ENCODE peak calls at places on chromosomes 12 and 14, in ten cellular contexts. U is WTC11, E is tibial nerve, J is fibroblast of mammary gland, A is neural progenitor cell, Q is AG04449, H is mammary epithelial cell, C is GM12864, N is Calu3, L is mucosa of descending colon. X is an unnamed sample.

GRCh38 chr12:110921262-110921661 is 883 bp upstream of the MYL2 start:
- DNase-seq in U (no peak), N (no peak), L (no peak), Q (no peak), C (no peak), A (no peak), H (peak; percentile 19), J (peak; percentile 73), E (no peak), X (no peak)

GRCh38 chr12:19752712-19753111 is 313.4 kb downstream of the AEBP2 start:
- DNase-seq in J (peak; percentile 51), E (no peak), A (no peak), L (no peak), U (no peak), N (no peak), Q (no peak), H (no peak), C (no peak), X (no peak)

GRCh38 chr14:54278087-54278486 is 118.7 kb upstream of the CDKN3 start:
- DNase-seq in N (no peak), A (no peak), J (no peak), E (no peak), H (no peak), L (no peak), C (no peak), U (no peak), Q (no peak), X (no peak)

GRCh38 chr14:91911474-91912032 is 35.9 kb downstream of the FBLN5 start:
- DNase-seq in J (peak; percentile 52), U (peak; percentile 34), E (no peak), L (no peak), N (peak; percentile 52), C (peak; percentile 44), Q (no peak), A (peak; percentile 73), H (peak; percentile 35), X (peak; percentile 50)

GRCh38 chr14:101369194-101369915 is 191.9 kb upstream of the DIO3 start:
- DNase-seq in N (no peak), U (no peak), A (no peak), H (no peak), L (no peak), C (no peak), Q (no peak), J (no peak), E (no peak), X (no peak)

GRCh38 chr14:90778468-90779255 is 37.6 kb downstream of the TTC7B start:
- DNase-seq in Q (no peak), E (no peak), C (no peak), U (no peak), N (no peak), L (no peak), J (no peak), H (no peak), A (no peak), X (no peak)

GRCh38 chr14:81348086-81348485 is 52.0 kb downstream of the STON2 start:
- DNase-seq in E (no peak), L (no peak), N (no peak), H (no peak), A (no peak), C (no peak), U (no peak), Q (no peak), J (no peak), X (no peak)

GRCh38 chr12:66241061-66242043 is 52.3 kb downstream of the IRAK3 start:
- DNase-seq in C (no peak), L (no peak), N (no peak), E (no peak), A (no peak), U (no peak), Q (peak; percentile 40), J (peak; percentile 95), H (peak; percentile 61), X (no peak)

GRCh38 chr12:111768159-111768895 is 1.6 kb downstream of the ALDH2 start:
- DNase-seq in A (no peak), U (no peak), N (no peak), E (no peak), Q (no peak), H (no peak), C (no peak), J (no peak), L (no peak), X (no peak)

GRCh38 chr12:73935817-73936216 is 601.8 kb upstream of the ATXN7L3B start:
- DNase-seq in L (no peak), Q (no peak), U (no peak), C (no peak), A (peak; percentile 25), H (peak; percentile 2), E (no peak), N (peak; percentile 5), J (no peak), X (no peak)
- TF ChIP-seq CTCF in L (no peak), Q (no peak), U (no peak), C (no peak), A (peak; percentile 51), H (peak; percentile 63), E (no peak), N (peak; percentile 48), J (no peak), X (peak; percentile 9)

DNA sequence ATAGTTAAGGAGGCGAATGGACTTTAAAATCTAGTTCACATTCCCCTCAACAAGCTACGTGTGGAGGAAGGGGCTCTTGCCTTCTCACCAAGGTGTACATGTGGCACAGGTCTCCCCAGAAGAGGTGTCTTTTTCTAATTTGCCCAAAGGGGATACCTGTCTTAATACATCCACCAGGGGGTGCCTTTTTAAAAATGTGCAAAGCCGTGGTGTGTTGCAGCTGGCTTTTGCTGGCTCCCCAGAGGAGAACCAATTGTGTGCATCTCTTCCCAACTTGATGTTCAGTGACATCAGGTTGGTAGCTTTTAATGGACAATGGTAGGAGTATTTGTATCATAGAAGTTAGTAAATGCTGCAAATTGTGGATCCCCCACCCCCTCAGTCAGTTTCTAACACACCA is 33.8 kb downstream of the CREBL2 start:
- DNase-seq in N (peak; percentile 27), J (peak; percentile 52), L (no peak), Q (no peak), C (peak; percentile 59), H (no peak), A (peak; percentile 55), E (no peak), U (no peak), X (peak; percentile 48)
- TF ChIP-seq CTCF in N (peak; percentile 45), J (peak; percentile 54), L (no peak), Q (peak; percentile 11), C (peak; percentile 75), H (peak; percentile 27), A (peak; percentile 51), E (peak; percentile 21), U (peak; percentile 43), X (peak; percentile 56)

GRCh38 chr12:118448341-118448740 is 72.0 kb downstream of the SUDS3 start:
- DNase-seq in U (no peak), N (no peak), E (no peak), H (no peak), J (no peak), C (no peak), Q (no peak), L (no peak), A (no peak), X (no peak)

GRCh38 chr12:118447181-118447580 is 70.8 kb downstream of the SUDS3 start:
- DNase-seq in J (no peak), L (no peak), A (no peak), E (no peak), N (no peak), U (no peak), Q (no peak), H (no peak), C (no peak), X (no peak)

GRCh38 chr12:118446247-118446646 is 69.9 kb downstream of the SUDS3 start:
- DNase-seq in A (no peak), L (no peak), N (no peak), E (no peak), U (no peak), J (no peak), Q (no peak), C (no peak), H (no peak), X (no peak)
- TF ChIP-seq CTCF in A (peak; percentile 10), L (no peak), N (no peak), E (no peak), U (no peak), J (no peak), Q (no peak), C (peak; percentile 5), H (no peak), X (no peak)

DNA sequence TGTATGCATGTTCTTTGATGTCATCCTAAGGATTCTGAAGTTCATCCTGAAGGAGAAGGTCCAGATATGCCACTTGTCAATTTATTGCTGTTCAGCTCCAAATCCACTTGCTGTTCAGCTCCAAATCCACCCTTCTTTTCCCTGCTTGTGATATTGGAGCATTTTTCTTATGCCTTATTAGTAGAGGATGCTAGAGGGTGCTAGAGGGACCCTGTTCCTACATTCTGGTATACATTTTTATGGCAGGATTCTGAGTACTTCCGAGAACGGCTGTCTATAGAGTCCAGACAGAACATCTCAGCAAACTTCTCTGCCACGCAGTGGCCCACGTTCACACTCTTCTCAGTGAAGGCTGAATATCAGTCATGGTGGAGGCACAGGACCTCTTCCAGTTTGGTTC is 406.7 kb downstream of the NOVA1 start:
- DNase-seq in J (peak; percentile 60), A (no peak), L (no peak), C (no peak), U (no peak), Q (no peak), N (no peak), E (no peak), H (no peak), X (no peak)
- TF ChIP-seq CTCF in J (peak; percentile 47), A (peak; percentile 23), L (no peak), C (no peak), U (no peak), Q (no peak), N (no peak), E (no peak), H (no peak), X (no peak)

GRCh38 chr12:49089831-49090773 is 4.5 kb downstream of the DHH start:
- DNase-seq in J (peak; percentile 43), N (peak; percentile 36), C (no peak), U (peak; percentile 53), L (no peak), H (peak; percentile 42), E (peak; percentile 34), Q (no peak), A (peak; percentile 74), X (peak; percentile 45)
- TF ChIP-seq CTCF in J (no peak), N (no peak), C (peak; percentile 44), U (no peak), L (no peak), H (peak; percentile 10), E (peak; percentile 34), Q (peak; percentile 42), A (peak; percentile 58), X (peak; percentile 19)

DNA sequence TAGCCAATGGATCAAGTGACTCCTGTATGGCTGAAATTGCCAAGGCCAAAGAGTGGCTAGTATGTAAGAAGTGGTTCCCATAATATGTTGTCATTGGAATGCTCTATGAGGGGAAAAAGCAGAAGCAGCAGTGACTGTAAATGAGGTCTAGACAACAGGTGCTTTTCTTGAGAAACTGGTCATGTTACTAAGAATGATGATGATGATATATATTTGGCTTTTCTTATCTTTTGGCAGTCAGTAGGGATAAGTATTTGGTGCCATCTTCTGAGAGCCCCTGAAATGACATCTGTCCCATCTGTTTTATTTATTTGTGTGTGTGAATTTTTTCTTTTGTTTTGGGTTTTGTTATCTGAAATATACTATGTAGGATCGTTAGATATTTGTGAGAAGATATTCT is 141.7 kb downstream of the SYT1 start:
- DNase-seq in H (no peak), N (no peak), A (no peak), E (no peak), Q (no peak), C (no peak), L (no peak), J (peak; percentile 23), U (no peak), X (no peak)
- TF ChIP-seq CTCF in H (peak; percentile 46), N (no peak), A (no peak), E (no peak), Q (peak; percentile 17), C (peak; percentile 19), L (no peak), J (peak; percentile 35), U (no peak), X (peak; percentile 8)

X was measured in GM13977.